ENCODE peak calls at places on chromosomes 16 and 17, in ten cellular contexts. Y, V, N, Q, H, I, K, M, G and X are unnamed samples.

GRCh38 chr16:70529051-70529777 is 5.6 kb downstream of the SF3B3 start:
- DNase-seq in Y (peak; percentile 55), V (no peak), N (peak; percentile 87), Q (no peak), H (peak; percentile 58), I (peak; percentile 73), K (no peak), M (peak; percentile 22), G (no peak), X (no peak)

GRCh38 chr17:42016411-42016831 is 818 bp downstream of the DNAJC7 start:
- DNase-seq in Y (peak; percentile 14), V (peak; percentile 17), N (peak; percentile 70), Q (no peak), H (peak; percentile 40), I (peak; percentile 37), K (no peak), M (no peak), G (no peak), X (peak; percentile 72)

GRCh38 chr17:74892974-74893911 is at the start of gene FADS6:
- DNase-seq in Y (no peak), V (peak; percentile 36), N (peak; percentile 4), Q (no peak), H (no peak), I (no peak), K (no peak), M (no peak), G (no peak), X (peak; percentile 86)

GRCh38 chr16:75263963-75264445 is 12.6 kb upstream of the BCAR1 start:
- DNase-seq in Y (no peak), V (no peak), N (peak; percentile 75), Q (no peak), H (no peak), I (peak; percentile 58), K (no peak), M (no peak), G (no peak), X (no peak)

GRCh38 chr17:33522623-33523022 is 229.5 kb upstream of the ASIC2 start:
- DNase-seq in Y (no peak), V (peak; percentile 47), N (no peak), Q (no peak), H (no peak), I (no peak), K (peak; percentile 58), M (peak; percentile 34), G (no peak), X (peak; percentile 84)

GRCh38 chr16:12145918-12146317 is 169.4 kb downstream of the SNX29 start:
- DNase-seq in Y (no peak), V (no peak), N (no peak), Q (no peak), H (no peak), I (peak; percentile 63), K (no peak), M (peak; percentile 49), G (no peak), X (no peak)

GRCh38 chr16:74035816-74036215 is 260.8 kb upstream of the PSMD7 start:
- DNase-seq in Y (no peak), V (peak; percentile 52), N (peak; percentile 30), Q (no peak), H (no peak), I (no peak), K (no peak), M (peak; percentile 68), G (no peak), X (peak; percentile 64)

GRCh38 chr17:72119963-72120877 is 600 bp upstream of the SOX9 start:
- DNase-seq in Y (peak; percentile 77), V (peak; percentile 75), N (peak; percentile 91), Q (no peak), H (peak; percentile 37), I (peak; percentile 91), K (peak; percentile 72), M (peak; percentile 82), G (no peak), X (peak; percentile 89)

GRCh38 chr16:85629853-85630252 is 16.7 kb downstream of the GSE1 start:
- DNase-seq in Y (no peak), V (no peak), N (no peak), Q (no peak), H (no peak), I (no peak), K (no peak), M (no peak), G (no peak), X (no peak)

DNA sequence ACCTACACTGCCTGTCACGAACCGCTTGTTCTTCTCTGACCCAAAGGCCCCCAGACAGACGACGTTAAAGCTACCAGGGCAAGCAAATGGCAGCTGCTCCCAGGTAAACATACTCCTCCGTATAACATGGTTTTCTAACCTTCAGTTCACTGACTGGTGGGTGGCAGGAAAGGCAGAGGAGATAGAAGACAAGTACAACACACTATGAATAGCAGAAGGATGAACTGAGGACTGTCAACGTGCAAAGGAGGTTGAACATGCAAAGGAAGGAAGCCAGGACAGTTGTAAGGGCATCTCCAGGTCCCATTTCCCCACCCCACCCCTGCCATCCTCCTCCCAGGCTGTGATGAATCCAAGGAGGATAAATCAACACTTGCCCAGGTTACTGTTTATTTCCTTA is 449.8 kb downstream of the SHISA9 start:
- DNase-seq in Y (no peak), V (no peak), N (no peak), Q (no peak), H (no peak), I (no peak), K (no peak), M (no peak), G (no peak), X (no peak)
- H3K9ac ChIP-seq in Y (no peak overlapping the region), V (no peak overlapping the region), N (no peak overlapping the region), Q (no peak overlapping the region), H (no peak overlapping the region), I (no peak overlapping the region), K (no peak overlapping the region), M (no peak overlapping the region), G (no peak overlapping the region), X (no peak overlapping the region)

DNA sequence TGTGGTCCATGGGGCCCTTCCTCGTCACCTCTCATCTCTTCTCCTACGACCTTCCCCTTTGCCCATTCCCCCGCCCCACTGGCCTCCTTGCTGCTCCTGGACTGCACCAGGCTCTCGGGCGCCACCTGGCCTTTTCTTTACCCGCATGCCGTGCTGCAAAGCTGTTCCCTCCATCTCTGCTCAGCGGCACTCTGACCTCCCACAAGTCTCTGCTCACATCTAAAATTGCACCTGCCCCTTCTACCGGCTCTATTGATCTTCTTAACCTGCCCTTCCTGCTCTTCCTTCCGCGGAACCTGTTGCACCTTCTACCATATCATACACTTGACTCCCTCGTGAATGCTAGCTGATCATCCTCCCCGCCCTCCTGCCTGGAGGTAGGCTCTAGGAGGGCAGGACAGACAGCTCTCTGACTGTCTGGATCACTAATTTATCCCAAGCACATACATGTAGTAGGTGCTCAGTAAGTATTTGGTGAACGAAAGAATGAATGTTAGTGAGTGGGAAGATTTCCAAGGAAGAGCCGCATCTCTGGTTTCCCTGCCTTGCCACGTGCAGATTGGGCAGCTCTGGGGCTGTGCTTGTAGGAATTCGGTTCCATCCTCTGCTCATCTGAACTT is 17.3 kb downstream of the DNAH17 start:
- DNase-seq in Y (no peak), V (no peak), N (no peak), Q (no peak), H (no peak), I (no peak), K (peak; percentile 86), M (peak; percentile 75), G (peak; percentile 12), X (peak; percentile 89)
- H3K9ac ChIP-seq in Y (no peak overlapping the region), V (no peak overlapping the region), N (no peak overlapping the region), Q (no peak overlapping the region), H (no peak overlapping the region), I (no peak overlapping the region), K (no peak overlapping the region), M (no peak overlapping the region), G (no peak overlapping the region), X (no peak overlapping the region)

GRCh38 chr17:76687278-76688164 is 23.2 kb downstream of the MXRA7 start:
- DNase-seq in Y (no peak), V (no peak), N (peak; percentile 67), Q (no peak), H (no peak), I (no peak), K (no peak), M (no peak), G (no peak), X (no peak)
- H3K9ac ChIP-seq in Y (no peak overlapping the region), V (no peak overlapping the region), N (peak overlapping the region; percentile 75), Q (no peak overlapping the region), H (no peak overlapping the region), I (peak overlapping the region; percentile 83), K (no peak overlapping the region), M (no peak overlapping the region), G (no peak overlapping the region), X (no peak overlapping the region)

GRCh38 chr17:58032691-58033415 is 25.8 kb upstream of the SRSF1 start:
- DNase-seq in Y (no peak), V (peak; percentile 57), N (no peak), Q (no peak), H (no peak), I (no peak), K (no peak), M (peak; percentile 87), G (peak; percentile 73), X (peak; percentile 67)

GRCh38 chr17:58028591-58028990 is 21.5 kb upstream of the SRSF1 start:
- DNase-seq in Y (no peak), V (no peak), N (no peak), Q (no peak), H (no peak), I (no peak), K (no peak), M (no peak), G (no peak), X (peak; percentile 13)
- H3K9ac ChIP-seq in Y (no peak overlapping the region), V (no peak overlapping the region), N (no peak overlapping the region), Q (no peak overlapping the region), H (no peak overlapping the region), I (no peak overlapping the region), K (no peak overlapping the region), M (no peak overlapping the region), G (no peak overlapping the region), X (no peak overlapping the region)

GRCh38 chr16:67000384-67001158 is 12.2 kb downstream of the CES4A start:
- DNase-seq in Y (no peak), V (peak; percentile 80), N (peak; percentile 52), Q (no peak), H (no peak), I (peak; percentile 29), K (peak; percentile 84), M (peak; percentile 41), G (peak; percentile 81), X (peak; percentile 90)
- H3K9ac ChIP-seq in Y (no peak overlapping the region), V (no peak overlapping the region), N (peak overlapping the region; percentile 24), Q (peak overlapping the region; percentile 82), H (no peak overlapping the region), I (peak overlapping the region; percentile 72), K (no peak overlapping the region), M (peak overlapping the region; percentile 28), G (no peak overlapping the region), X (no peak overlapping the region)

DNA sequence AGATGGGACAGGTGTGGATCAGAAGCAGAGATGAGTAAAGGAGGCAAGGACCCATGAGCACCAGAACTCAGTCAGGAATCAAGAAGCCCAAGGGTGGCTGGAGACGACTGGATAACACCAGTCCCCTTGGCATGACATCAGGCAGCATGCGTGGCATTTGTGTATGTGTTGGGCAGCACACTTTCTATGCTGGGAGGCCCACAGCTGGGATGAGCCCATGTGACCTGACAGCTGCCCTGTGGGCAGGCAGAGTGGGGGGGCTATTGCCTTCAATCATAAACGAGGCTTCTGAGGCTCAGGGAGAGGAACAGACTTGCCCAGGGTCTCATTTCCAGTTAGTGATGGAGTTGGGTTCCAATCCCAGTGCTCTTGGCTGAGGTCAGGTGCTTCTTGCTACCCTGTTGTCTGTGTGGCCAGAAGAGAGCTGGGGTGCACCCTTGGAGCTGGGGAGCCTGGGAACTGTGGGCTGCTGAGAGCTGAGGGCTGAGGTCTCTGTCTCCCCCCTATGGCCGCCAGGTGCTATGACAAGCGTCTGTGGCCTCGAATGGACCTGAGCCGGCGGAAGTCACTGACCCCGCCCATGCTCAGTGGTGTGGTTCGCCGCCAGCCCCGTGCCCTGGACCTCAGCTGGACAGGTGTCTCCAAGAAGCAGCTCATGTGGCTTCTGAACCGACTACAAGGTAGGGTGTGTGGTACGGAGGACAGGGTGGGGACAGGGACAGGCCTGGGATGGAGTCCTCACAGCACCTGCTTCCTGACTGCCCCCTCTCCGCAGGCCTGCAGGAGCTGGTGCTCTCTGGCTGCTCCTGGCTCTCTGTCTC is 7.1 kb upstream of the ORAI3 start:
- DNase-seq in Y (peak; percentile 67), V (peak; percentile 83), N (peak; percentile 83), Q (peak; percentile 56), H (peak; percentile 79), I (peak; percentile 79), K (peak; percentile 87), M (peak; percentile 79), G (peak; percentile 48), X (peak; percentile 93)
- H3K9ac ChIP-seq in Y (no peak overlapping the region), V (no peak overlapping the region), N (no peak overlapping the region), Q (peak overlapping the region; percentile 53), H (peak overlapping the region; percentile 24), I (peak overlapping the region; percentile 82), K (no peak overlapping the region), M (peak overlapping the region; percentile 33), G (no peak overlapping the region), X (no peak overlapping the region)